ENCODE peak calls at places on chromosomes 12 and 14, in four cellular contexts. K, W, Z and R are unnamed samples.
A peak's percentile ranks its signal among the peaks of the same experiment; 100 is the strongest.

GRCh38 chr14:59566725-59567124 is 9.9 kb downstream of the CCDC175 start:
- DNase-seq in K (no peak), W (no peak), Z (no peak), R (no peak)

GRCh38 chr12:128820723-128821432 is 2.9 kb downstream of the SLC15A4 start:
- DNase-seq in K (peak; percentile 54), W (no peak), Z (no peak), R (peak; percentile 25)

GRCh38 chr12:53070901-53071492 is 8.2 kb downstream of the SPRYD3 start:
- DNase-seq in K (no peak), W (no peak), Z (no peak), R (no peak)

GRCh38 chr12:114855678-114856077 is 171.7 kb upstream of the TBX3 start:
- DNase-seq in K (no peak), W (no peak), Z (no peak), R (no peak)

GRCh38 chr14:69852897-69853296 is 26.3 kb upstream of the SMOC1 start:
- DNase-seq in K (no peak), W (no peak), Z (no peak), R (no peak)

GRCh38 chr14:55277972-55278740 is 6.9 kb downstream of the FBXO34 start:
- DNase-seq in K (no peak), W (no peak), Z (no peak), R (no peak)

GRCh38 chr12:67705394-67706370 is 57.1 kb downstream of the DYRK2 start:
- DNase-seq in K (no peak), W (no peak), Z (no peak), R (no peak)

GRCh38 chr14:101004954-101005353 is 101.4 kb upstream of the RTL1 start:
- DNase-seq in K (no peak), W (no peak), Z (no peak), R (no peak)

GRCh38 chr12:116533343-116534248 is 25.6 kb upstream of the MAP1LC3B2 start:
- DNase-seq in K (peak; percentile 63), W (peak; percentile 50), Z (peak; percentile 70), R (no peak)

GRCh38 chr12:71439613-71440392 is at the start of gene LGR5:
- DNase-seq in K (no peak), W (no peak), Z (no peak), R (no peak)

GRCh38 chr12:50099302-50100008 is 4.4 kb upstream of the GPD1 start:
- DNase-seq in K (no peak), W (no peak), Z (no peak), R (no peak)